ENCODE peak calls at places on chromosomes 16 and 17, in five cellular contexts. B, G, Q, Y and L are unnamed samples. For H3K4me1, the result is how much of the 10 kb centered on the place peaks cover.

GRCh38 chr17:56185491-56185890 is 32.2 kb downstream of the ANKFN1 start:
- DNase-seq in Y (no peak), B (no peak), G (no peak), Q (peak), L (no peak)

GRCh38 chr16:1923299-1924034 is 5.3 kb upstream of the HS3ST6 start:
- DNase-seq in B (no peak), G (no peak), Y (no peak), Q (peak), L (peak)

GRCh38 chr17:8905256-8905778 is 37.8 kb upstream of the PIK3R6 start:
- DNase-seq in G (no peak), Y (no peak), Q (no peak), B (no peak), L (no peak)

GRCh38 chr16:86924537-86924936 is 346.2 kb downstream of the FOXL1 start:
- DNase-seq in Q (no peak), G (no peak), Y (no peak), B (peak), L (no peak)

GRCh38 chr17:27457731-27458523 is 1.7 kb downstream of the KSR1 start:
- DNase-seq in Q (peak), Y (peak), G (no peak), B (no peak), L (peak)

GRCh38 chr17:81044764-81045589 is 10.0 kb downstream of the BAIAP2 start:
- DNase-seq in Y (peak), B (peak), G (no peak), Q (peak), L (no peak)

GRCh38 chr17:40561294-40561870 is 3.9 kb downstream of the CCR7 start:
- DNase-seq in G (no peak), Y (no peak), Q (no peak), B (no peak), L (no peak)

GRCh38 chr16:54204756-54205155 is 81.8 kb downstream of the IRX3 start:
- DNase-seq in G (no peak), Q (no peak), Y (peak), B (no peak), L (no peak)

GRCh38 chr17:77320046-77320445 is 179.3 kb downstream of the SEC14L1 start:
- DNase-seq in G (no peak), B (peak), Q (no peak), Y (peak), L (peak)

DNA sequence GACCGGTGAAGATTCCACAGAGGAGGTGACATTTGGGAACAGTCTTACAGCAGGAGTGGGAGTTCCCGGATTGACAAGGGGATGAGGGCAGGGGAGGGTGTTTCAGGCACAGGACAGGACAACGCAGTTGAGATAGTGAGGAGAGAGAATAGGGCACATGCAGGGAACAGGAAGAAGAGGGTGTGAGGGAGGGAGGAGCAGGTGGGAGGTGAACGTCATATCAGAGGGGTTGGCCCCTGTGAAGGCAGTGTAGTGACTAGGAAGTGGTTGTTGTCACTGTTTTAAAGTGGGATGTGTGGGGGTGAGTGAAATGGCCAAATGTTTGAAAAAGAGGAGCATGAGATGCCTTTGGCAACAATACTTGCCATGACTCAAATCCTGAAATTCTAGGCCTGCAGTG is 12.2 kb downstream of the PRKCB start:
- DNase-seq in Q (no peak), Y (no peak), G (peak), B (no peak), L (no peak)
- H3K4me1 ChIP-seq in Q (under half), Y (under half), G (under half), B (under half), L (under half)

GRCh38 chr17:70107441-70107840 is 32.4 kb downstream of the KCNJ16 start:
- DNase-seq in Y (no peak), B (no peak), Q (no peak), G (no peak), L (no peak)
- H3K4me1 ChIP-seq in Y (under half), B (under half), Q (under half), G (under half), L (under half)

DNA sequence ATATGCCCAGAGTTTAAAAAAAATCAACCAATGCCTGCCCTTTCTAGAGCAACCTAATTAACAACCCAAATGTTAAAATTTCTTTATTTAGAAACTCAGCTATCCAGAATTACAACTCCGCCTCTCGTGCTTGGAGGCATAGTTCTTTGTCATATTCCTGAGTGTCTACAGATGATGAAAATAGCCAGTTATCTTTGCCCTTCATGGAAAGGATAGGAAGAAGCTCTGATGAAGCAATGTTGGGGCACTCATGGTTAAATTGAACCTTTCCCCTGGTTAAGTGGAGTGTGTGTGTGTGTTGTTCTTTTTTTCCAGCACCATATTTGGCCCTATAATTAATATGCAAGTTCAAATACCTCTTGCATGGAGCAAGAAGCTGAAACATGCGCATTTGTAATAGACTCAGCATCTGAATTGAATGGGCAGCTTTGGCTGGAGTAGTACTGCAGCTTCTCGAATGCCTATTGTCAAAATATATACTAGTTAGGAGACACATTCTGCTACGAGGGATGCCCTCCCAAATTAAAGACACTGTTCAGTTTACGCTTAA is 506.2 kb downstream of the WWOX start:
- DNase-seq in Y (no peak), G (no peak), Q (no peak), B (no peak), L (no peak)
- H3K4me1 ChIP-seq in Y (under half), G (under half), Q (under half), B (under half), L (under half)

DNA sequence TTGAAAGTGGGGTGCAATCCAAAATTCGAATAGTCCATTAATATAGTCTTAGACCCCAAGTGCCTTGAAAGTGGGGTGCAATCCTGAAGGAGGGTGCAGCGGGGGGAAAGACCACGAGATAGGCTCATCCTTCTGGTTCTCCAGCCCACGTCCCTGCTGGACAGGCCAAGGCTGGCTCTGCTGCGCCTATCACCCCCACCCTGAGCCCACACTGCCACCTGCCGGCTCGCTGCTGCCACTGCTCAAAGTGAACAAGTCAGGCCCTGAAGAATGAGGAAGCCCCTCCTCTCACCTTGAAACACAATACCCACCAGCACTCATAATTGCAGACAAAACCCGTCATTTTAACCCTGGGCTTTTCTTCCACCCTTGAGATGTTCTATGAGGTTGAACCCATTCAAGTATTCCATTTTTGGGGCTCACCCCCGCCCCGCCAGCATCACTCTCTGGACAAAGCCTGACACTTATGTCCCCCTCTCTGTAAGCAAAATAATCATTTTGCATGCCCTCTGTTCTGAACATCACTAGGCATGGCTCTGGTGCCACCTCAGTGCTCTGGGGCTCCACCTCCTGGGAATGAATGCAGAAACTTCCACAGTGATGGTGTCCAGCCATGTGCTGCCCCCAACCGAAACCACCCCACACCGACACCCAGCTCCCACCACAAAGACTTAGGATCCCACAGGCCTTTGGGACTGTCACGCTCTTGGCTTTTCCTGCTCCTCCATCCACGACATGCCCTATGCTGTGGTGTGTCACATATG is 56.8 kb downstream of the BEAN1 start:
- DNase-seq in Q (peak), Y (peak), B (peak), G (peak), L (peak)
- H3K4me1 ChIP-seq in Q (under half), Y (under half), B (under half), G (under half), L (under half)

DNA sequence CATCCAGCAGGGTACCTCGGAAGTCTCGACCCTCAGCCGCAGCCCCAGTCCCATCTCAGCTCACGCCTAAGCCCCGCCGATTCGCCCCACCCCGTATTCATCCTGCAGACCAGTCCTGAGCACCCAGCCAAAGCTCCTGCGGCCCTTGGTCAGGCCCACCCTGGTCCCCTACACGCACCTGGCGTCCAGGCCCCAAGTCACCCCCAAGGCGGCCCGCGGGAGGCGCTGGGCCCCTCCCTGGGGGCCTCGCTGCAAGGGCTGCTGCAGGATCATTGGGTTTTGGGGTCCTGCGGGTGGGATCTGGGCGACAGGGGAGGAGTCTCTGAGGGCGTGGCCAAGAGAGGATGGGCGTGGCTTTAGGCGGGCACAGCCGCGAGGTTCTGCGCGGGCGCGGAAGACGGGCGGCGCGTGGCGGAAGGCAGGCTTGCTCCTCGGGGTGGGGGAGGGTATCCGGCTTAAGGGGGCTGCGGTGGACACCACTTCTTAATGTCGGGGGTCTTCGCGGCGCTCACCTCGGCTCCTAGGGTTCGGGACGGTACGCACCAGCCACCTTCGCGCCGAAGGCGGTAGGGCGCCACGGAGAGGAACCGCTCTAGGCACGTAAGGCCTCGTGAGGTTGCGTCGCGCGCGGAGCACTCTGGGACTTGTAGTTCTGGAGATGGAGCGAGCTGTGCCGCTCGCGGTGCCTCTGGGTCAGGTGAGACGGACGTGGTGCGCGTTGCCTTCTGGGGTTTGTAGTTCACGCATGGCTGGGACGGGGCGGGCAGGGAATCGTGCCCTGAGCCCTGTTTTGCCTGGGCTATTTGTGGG is at the start of the genes HCFC1R1 and THOC6:
- DNase-seq in B (peak), G (peak), Q (peak), Y (peak), L (peak)
- H3K4me1 ChIP-seq in B (under half), G (half or more), Q (under half), Y (half or more), L (under half)

DNA sequence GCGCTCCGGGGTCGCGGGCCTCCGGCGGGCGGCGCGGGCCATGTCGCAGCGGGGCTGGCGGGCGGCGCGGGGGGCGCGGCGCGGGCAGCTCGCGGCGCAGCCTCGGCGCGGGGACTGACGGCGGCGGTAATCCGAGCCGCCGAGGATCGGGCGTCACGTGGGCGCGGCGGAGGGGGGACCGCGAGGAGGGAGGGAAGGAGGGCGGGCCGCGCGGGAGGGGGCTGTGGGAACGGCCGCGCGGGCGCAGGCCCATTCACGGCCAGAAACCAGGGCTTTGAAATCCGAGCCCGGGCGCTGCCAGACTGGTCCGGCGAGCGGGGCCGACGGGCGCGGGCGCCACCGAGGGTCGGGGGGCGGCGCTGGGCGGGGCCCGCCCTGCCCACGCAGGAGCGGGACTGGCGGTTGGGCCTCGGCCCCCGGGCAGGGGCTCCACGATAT is at the start of gene MTSS2:
- DNase-seq in G (no peak), Y (peak), Q (peak), B (peak), L (peak)
- H3K4me1 ChIP-seq in G (under half), Y (half or more), Q (half or more), B (half or more), L (under half)

GRCh38 chr17:82452162-82452561 is 1.6 kb upstream of the CYBC1 start:
- DNase-seq in Y (no peak), B (no peak), Q (no peak), G (no peak), L (no peak)
- H3K4me1 ChIP-seq in Y (under half), B (under half), Q (under half), G (under half), L (under half)

GRCh38 chr16:25834101-25834500 is 142.3 kb downstream of the HS3ST4 start:
- DNase-seq in B (no peak), Y (no peak), Q (no peak), G (no peak), L (no peak)

GRCh38 chr16:25841776-25842175 is 150.0 kb downstream of the HS3ST4 start:
- DNase-seq in G (no peak), Y (no peak), B (no peak), Q (no peak), L (no peak)

DNA sequence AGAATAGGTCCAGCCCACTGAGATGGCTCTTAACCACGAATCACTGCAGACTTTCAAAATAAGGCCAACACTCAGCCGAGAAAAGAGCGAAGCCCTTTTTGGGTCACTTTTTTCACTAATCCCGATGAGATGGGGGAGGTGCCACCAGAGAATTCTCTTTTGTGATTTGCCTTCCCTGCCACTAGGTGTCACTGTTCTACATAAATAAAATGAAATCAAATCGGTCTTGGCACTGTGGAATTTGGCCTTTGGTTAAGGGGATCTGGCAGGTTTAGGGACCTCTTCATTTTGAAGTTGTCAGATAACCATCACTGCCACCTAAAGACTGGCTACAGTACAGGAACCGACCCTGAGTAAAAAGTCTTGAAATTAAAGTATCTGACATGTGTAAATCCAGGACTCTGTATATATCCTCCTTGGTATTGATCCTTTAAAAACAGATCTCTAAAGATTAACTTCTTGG is 147.0 kb downstream of the HS3ST4 start:
- DNase-seq in B (peak), G (no peak), Q (peak), Y (peak), L (peak)
- H3K4me1 ChIP-seq in B (under half), G (under half), Q (under half), Y (under half), L (under half)

GRCh38 chr16:30380801-30381208 is 1.6 kb downstream of the SEPTIN1 start:
- DNase-seq in B (no peak), Y (no peak), Q (no peak), G (no peak), L (no peak)
- H3K4me1 ChIP-seq in B (under half), Y (under half), Q (under half), G (half or more), L (under half)

GRCh38 chr17:76251478-76252039 is 11.3 kb upstream of the RNF157 start:
- DNase-seq in G (no peak), Q (no peak), Y (no peak), B (no peak), L (no peak)

GRCh38 chr17:76252040-76252954 is 12.0 kb upstream of the RNF157 start:
- DNase-seq in Y (no peak), G (no peak), Q (peak), B (peak), L (no peak)

GRCh38 chr17:76250141-76250540 is 9.8 kb upstream of the RNF157 start:
- DNase-seq in B (no peak), Y (no peak), G (no peak), Q (no peak), L (no peak)

GRCh38 chr17:76255801-76256429 is 9.2 kb upstream of the UBALD2 start:
- DNase-seq in Y (no peak), Q (no peak), G (no peak), B (no peak), L (no peak)

GRCh38 chr17:76254275-76254674 is 10.9 kb upstream of the UBALD2 start:
- DNase-seq in B (no peak), Q (no peak), Y (no peak), G (no peak), L (no peak)
- H3K4me1 ChIP-seq in B (under half), Q (under half), Y (under half), G (under half), L (under half)